ENCODE peak calls at places on chromosome 13, in eight cellular contexts. W, P, M, R, B, S, O and T are unnamed samples. For H3K27me3, the result is how much of the 10 kb centered on the place peaks cover.

GRCh38 chr13:113758651-113759524 is at the start of gene TMEM255B:
- DNase-seq in W (peak), P (peak), M (peak), R (peak), B (peak), S (peak), O (peak), T (peak)

GRCh38 chr13:98576963-98577822 is at the start of gene STK24:
- DNase-seq in W (peak), P (peak), M (peak), R (peak), B (peak), S (peak), O (peak), T (peak)

GRCh38 chr13:84706004-84706710 is 823.9 kb upstream of the SLITRK1 start:
- DNase-seq in W (no peak), P (no peak), M (no peak), R (no peak), B (no peak), S (no peak), O (no peak), T (no peak)

GRCh38 chr13:76836311-76836710 is 49.9 kb downstream of the KCTD12 start:
- DNase-seq in W (no peak), P (no peak), M (no peak), R (no peak), B (no peak), S (no peak), O (no peak), T (no peak)

GRCh38 chr13:30395192-30396158 is 26.8 kb upstream of the UBE2L5 start:
- DNase-seq in W (peak), P (peak), M (peak), R (peak), B (peak), S (peak), O (peak), T (peak)

GRCh38 chr13:111542530-111543341 is 222.3 kb downstream of the TEX29 start:
- DNase-seq in W (no peak), P (no peak), M (no peak), R (no peak), B (no peak), S (no peak), O (no peak), T (no peak)

GRCh38 chr13:31209172-31209818 is 9.5 kb downstream of the B3GLCT start:
- DNase-seq in W (peak), P (peak), M (peak), R (peak), B (peak), S (peak), O (peak), T (peak)

GRCh38 chr13:46731535-46731934 is 65.4 kb downstream of the ESD start:
- DNase-seq in W (no peak), P (no peak), M (no peak), R (no peak), B (no peak), S (no peak), O (no peak), T (no peak)

GRCh38 chr13:43963726-43964125 is 84.0 kb downstream of the LACC1 start:
- DNase-seq in W (no peak), P (no peak), M (no peak), R (no peak), B (peak), S (no peak), O (no peak), T (no peak)

GRCh38 chr13:44306401-44307192 is 67.0 kb upstream of the SERP2 start:
- DNase-seq in W (peak), P (no peak), M (no peak), R (peak), B (no peak), S (peak), O (no peak), T (peak)

GRCh38 chr13:47499358-47500150 is 501.5 kb downstream of the SUCLA2 start:
- DNase-seq in W (no peak), P (no peak), M (no peak), R (no peak), B (no peak), S (no peak), O (no peak), T (no peak)

GRCh38 chr13:21443171-21443570 is 15.9 kb downstream of the ZDHHC20 start:
- DNase-seq in W (no peak), P (no peak), M (no peak), R (no peak), B (no peak), S (no peak), O (no peak), T (no peak)

GRCh38 chr13:44685641-44686040 is 109.5 kb upstream of the TSC22D1 start:
- DNase-seq in W (no peak), P (no peak), M (no peak), R (no peak), B (no peak), S (no peak), O (no peak), T (peak)

GRCh38 chr13:30711837-30712236 is 23.5 kb upstream of the ALOX5AP start:
- DNase-seq in W (no peak), P (no peak), M (no peak), R (no peak), B (no peak), S (no peak), O (no peak), T (no peak)

GRCh38 chr13:63567031-63567430 is 2151.4 kb upstream of the PCDH20 start:
- DNase-seq in W (no peak), P (no peak), M (no peak), R (no peak), B (no peak), S (no peak), O (no peak), T (no peak)

GRCh38 chr13:110284809-110285519 is 22.0 kb downstream of the COL4A1 start:
- DNase-seq in W (no peak), P (no peak), M (no peak), R (no peak), B (no peak), S (no peak), O (no peak), T (no peak)

GRCh38 chr13:31894931-31895330 is 136.6 kb upstream of the FRY start:
- DNase-seq in W (no peak), P (no peak), M (no peak), R (no peak), B (no peak), S (no peak), O (no peak), T (no peak)

GRCh38 chr13:26531751-26532150 is 25.7 kb upstream of the WASF3 start:
- DNase-seq in W (no peak), P (no peak), M (no peak), R (no peak), B (no peak), S (no peak), O (no peak), T (no peak)

GRCh38 chr13:61052175-61052574 is 363.5 kb downstream of the PCDH20 start:
- DNase-seq in W (no peak), P (no peak), M (no peak), R (no peak), B (no peak), S (no peak), O (no peak), T (no peak)

GRCh38 chr13:59441596-59442280 is 722.0 kb downstream of the DIAPH3 start:
- DNase-seq in W (no peak), P (no peak), M (no peak), R (no peak), B (no peak), S (no peak), O (no peak), T (no peak)

GRCh38 chr13:113904411-113904810 is 40.5 kb upstream of the GAS6 start:
- DNase-seq in W (no peak), P (peak), M (no peak), R (peak), B (peak), S (peak), O (peak), T (no peak)

GRCh38 chr13:90039516-90039915 is 1308.0 kb upstream of the MIR17HG start:
- DNase-seq in W (no peak), P (no peak), M (no peak), R (no peak), B (no peak), S (no peak), O (no peak), T (no peak)

GRCh38 chr13:44331912-44332840 is 41.4 kb upstream of the SERP2 start:
- DNase-seq in W (peak), P (no peak), M (no peak), R (peak), B (peak), S (peak), O (peak), T (peak)

GRCh38 chr13:49859568-49859967 is 67.1 kb upstream of the KPNA3 start:
- DNase-seq in W (no peak), P (no peak), M (peak), R (no peak), B (no peak), S (no peak), O (no peak), T (peak)

GRCh38 chr13:22765566-22765965 is 415.2 kb upstream of the SGCG start:
- DNase-seq in W (no peak), P (no peak), M (no peak), R (no peak), B (no peak), S (no peak), O (no peak), T (no peak)
- H3K4me3 ChIP-seq in W (no peak), P (no peak), M (no peak), R (no peak), B (no peak), S (no peak), O (no peak), T (no peak)

DNA sequence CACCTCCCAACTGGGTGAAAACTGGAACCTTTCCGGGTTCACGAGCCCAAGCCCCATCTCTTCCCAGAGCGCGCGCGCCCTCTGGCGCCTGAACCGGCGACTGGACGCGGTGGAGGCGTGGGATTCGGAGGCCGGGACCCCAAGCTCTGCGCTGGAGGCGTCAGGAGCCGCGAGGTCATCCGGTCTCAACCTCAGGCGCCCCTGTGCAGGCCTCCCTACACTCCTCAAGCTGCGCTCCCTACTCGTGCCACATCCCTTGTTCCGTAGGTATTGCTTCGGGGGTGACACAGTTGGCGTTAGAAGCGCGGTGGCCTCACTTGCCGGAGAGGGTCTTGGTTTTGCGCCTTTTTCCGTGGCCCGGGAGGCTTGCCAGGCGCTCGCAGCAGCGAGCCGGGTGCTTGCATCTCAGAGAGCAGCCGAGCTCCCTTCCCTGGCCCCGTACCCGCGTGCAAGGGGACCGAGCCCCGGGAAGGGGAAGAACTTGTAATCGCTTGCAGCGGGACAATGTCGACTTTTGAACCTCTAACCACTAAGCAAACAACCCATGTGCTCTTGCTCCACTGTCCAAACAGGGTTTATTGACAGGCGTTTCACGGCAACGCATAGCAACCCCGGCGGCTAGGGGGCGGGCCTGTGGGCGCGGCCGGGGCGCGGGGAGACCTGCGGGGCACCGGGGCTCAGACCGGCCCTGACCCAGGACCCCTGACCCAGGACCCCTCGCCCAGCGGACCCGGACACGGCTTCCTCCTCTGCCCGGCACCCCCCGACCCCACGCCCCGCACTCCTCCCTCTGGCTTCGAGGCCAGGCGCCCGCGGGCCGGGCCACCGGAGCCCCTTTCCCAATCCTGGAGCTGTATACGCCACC is 8.5 kb downstream of the CDX2 start:
- DNase-seq in W (no peak), P (no peak), M (peak), R (no peak), B (peak), S (peak), O (no peak), T (peak)
- H3K27me3 ChIP-seq in W (under half), P (under half), M (under half), R (half or more), B (under half), S (under half), O (under half), T (under half)

DNA sequence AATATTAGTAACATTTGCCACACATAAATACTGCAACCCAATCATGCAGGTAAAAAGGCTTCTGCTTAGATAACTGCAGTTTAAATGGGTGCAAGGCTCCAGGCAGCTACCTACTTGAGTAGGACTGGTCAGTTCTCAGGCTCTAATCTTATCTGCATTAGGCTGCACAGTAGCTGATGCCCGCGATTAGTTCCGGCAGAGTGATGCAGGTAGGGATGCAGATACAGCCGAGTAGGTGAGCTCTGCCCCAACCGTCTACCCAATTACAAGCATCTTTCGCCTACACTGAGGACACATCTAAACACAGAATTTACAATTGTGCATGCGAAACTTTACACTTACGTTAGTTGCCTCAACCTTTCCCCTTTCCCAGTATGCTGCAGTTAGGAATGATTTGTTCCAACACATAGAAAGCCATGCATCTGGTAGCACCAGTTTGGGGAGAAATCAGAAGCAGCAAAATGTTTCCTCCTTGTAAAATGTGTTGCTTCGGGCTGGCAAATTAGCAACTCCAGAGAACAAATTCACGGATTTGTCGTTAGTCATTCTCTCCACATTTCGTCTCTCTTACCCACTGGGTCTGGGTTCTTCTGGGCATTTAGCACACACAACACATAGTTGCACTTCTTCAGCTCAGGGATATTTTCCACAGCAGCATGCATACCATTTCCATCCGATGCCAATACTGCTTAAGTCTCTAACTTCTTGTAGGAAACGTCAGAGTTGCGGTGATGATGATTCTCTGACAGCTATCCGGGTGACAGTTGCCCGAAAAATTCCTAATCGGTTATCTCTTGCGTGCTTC is 496 bp downstream of the PCDH9 start:
- DNase-seq in W (no peak), P (no peak), M (no peak), R (no peak), B (no peak), S (no peak), O (no peak), T (no peak)
- H3K4me3 ChIP-seq in W (peak), P (peak), M (peak), R (peak), B (peak), S (peak), O (peak), T (peak)

GRCh38 chr13:25169356-25169755 is 2.7 kb downstream of the AMER2 start:
- DNase-seq in W (no peak), P (no peak), M (no peak), R (no peak), B (no peak), S (no peak), O (no peak), T (no peak)

GRCh38 chr13:25171170-25171516 is 945 bp downstream of the AMER2 start:
- DNase-seq in W (no peak), P (no peak), M (no peak), R (no peak), B (no peak), S (no peak), O (no peak), T (no peak)

GRCh38 chr13:25171517-25172302 is at the start of gene AMER2:
- DNase-seq in W (no peak), P (no peak), M (peak), R (no peak), B (peak), S (peak), O (no peak), T (peak)

GRCh38 chr13:25169951-25170553 is 2.0 kb downstream of the AMER2 start:
- DNase-seq in W (no peak), P (no peak), M (no peak), R (no peak), B (no peak), S (peak), O (no peak), T (no peak)

GRCh38 chr13:25170554-25171107 is 1.5 kb downstream of the AMER2 start:
- DNase-seq in W (no peak), P (no peak), M (no peak), R (no peak), B (peak), S (no peak), O (no peak), T (peak)
- H3K27me3 ChIP-seq in W (under half), P (under half), M (under half), R (half or more), B (under half), S (under half), O (under half), T (half or more)